ENCODE peak calls at places on chromosomes 16 and 17, in six cellular contexts. W is PC-3, D is MM.1S, G is tibial nerve, C is colonic mucosa, P is suprapubic skin. E is an unnamed sample.

GRCh38 chr16:81537721-81538561 is 93.3 kb downstream of the CMIP start:
- DNase-seq in W (no peak), D (no peak), G (no peak), C (no peak), P (no peak), E (no peak)

GRCh38 chr17:27384261-27384701 is 72.0 kb upstream of the KSR1 start:
- DNase-seq in W (peak; percentile 94), D (no peak), G (no peak), C (no peak), P (no peak), E (no peak)

GRCh38 chr17:50289268-50289667 is 15.0 kb downstream of the TMEM92 start:
- DNase-seq in W (no peak), D (no peak), G (no peak), C (no peak), P (no peak), E (no peak)

GRCh38 chr17:59884861-59885260 is 7.9 kb downstream of the TUBD1 start:
- DNase-seq in W (no peak), D (no peak), G (no peak), C (no peak), P (no peak), E (no peak)

GRCh38 chr16:53775106-53775820 is 71.3 kb downstream of the FTO start:
- DNase-seq in W (no peak), D (no peak), G (no peak), C (no peak), P (no peak), E (no peak)

GRCh38 chr16:27859020-27859419 is 204.5 kb downstream of the GSG1L start:
- DNase-seq in W (no peak), D (no peak), G (no peak), C (no peak), P (no peak), E (no peak)

GRCh38 chr16:82034981-82035612 is at the start of gene HSD17B2:
- DNase-seq in W (peak; percentile 80), D (no peak), G (no peak), C (peak; percentile 74), P (no peak), E (no peak)

GRCh38 chr16:31277659-31278260 is 18.0 kb downstream of the ITGAM start:
- DNase-seq in W (no peak), D (no peak), G (no peak), C (no peak), P (no peak), E (no peak)

GRCh38 chr16:85483424-85483823 is 129.7 kb upstream of the GSE1 start:
- DNase-seq in W (no peak), D (no peak), G (no peak), C (no peak), P (no peak), E (peak; percentile 82)

GRCh38 chr17:69012895-69013805 is 47.6 kb downstream of the ABCA9 start:
- DNase-seq in W (peak; percentile 50), D (no peak), G (no peak), C (no peak), P (no peak), E (no peak)

GRCh38 chr17:74011963-74012362 is 191.5 kb upstream of the RPL38 start:
- DNase-seq in W (no peak), D (no peak), G (no peak), C (no peak), P (no peak), E (no peak)

GRCh38 chr17:73498176-73498575 is 146.1 kb downstream of the SDK2 start:
- DNase-seq in W (no peak), D (no peak), G (no peak), C (no peak), P (no peak), E (peak; percentile 42)

GRCh38 chr16:84312783-84313382 is 18.2 kb downstream of the WFDC1 start:
- DNase-seq in W (peak; percentile 24), D (no peak), G (no peak), C (peak; percentile 83), P (no peak), E (peak; percentile 62)

GRCh38 chr16:1002399-1003161 is 21.0 kb downstream of the SOX8 start:
- DNase-seq in W (peak; percentile 94), D (no peak), G (no peak), C (peak; percentile 36), P (no peak), E (peak; percentile 72)

GRCh38 chr16:52470601-52471000 is 76.3 kb downstream of the TOX3 start:
- DNase-seq in W (no peak), D (no peak), G (no peak), C (no peak), P (no peak), E (no peak)

GRCh38 chr17:61770752-61771533 is 92.4 kb downstream of the BRIP1 start:
- DNase-seq in W (no peak), D (no peak), G (no peak), C (no peak), P (no peak), E (no peak)

GRCh38 chr17:81081619-81082176 is 46.7 kb downstream of the BAIAP2 start:
- DNase-seq in W (no peak), D (no peak), G (no peak), C (no peak), P (no peak), E (no peak)

GRCh38 chr16:5450435-5451104 is 353.0 kb upstream of the EEF2KMT start:
- DNase-seq in W (no peak), D (no peak), G (no peak), C (no peak), P (no peak), E (no peak)

GRCh38 chr16:53949716-53950410 is 245.9 kb downstream of the FTO start:
- DNase-seq in W (no peak), D (no peak), G (no peak), C (no peak), P (no peak), E (no peak)

GRCh38 chr17:574061-574460 is 140.6 kb downstream of the VPS53 start:
- DNase-seq in W (no peak), D (no peak), G (no peak), C (no peak), P (no peak), E (no peak)

GRCh38 chr16:3495166-3495565 is at the start of gene C16orf90:
- DNase-seq in W (no peak), D (no peak), G (no peak), C (no peak), P (peak; percentile 38), E (no peak)

GRCh38 chr17:82815354-82815753 is 24.5 kb downstream of the ZNF750 start:
- DNase-seq in W (no peak), D (no peak), G (no peak), C (peak; percentile 40), P (no peak), E (no peak)

GRCh38 chr17:74704536-74704935 is 8.2 kb downstream of the CD300LF start:
- DNase-seq in W (no peak), D (no peak), G (no peak), C (no peak), P (no peak), E (no peak)

GRCh38 chr16:81524382-81524781 is 79.8 kb downstream of the CMIP start:
- DNase-seq in W (no peak), D (no peak), G (no peak), C (no peak), P (no peak), E (no peak)

DNA sequence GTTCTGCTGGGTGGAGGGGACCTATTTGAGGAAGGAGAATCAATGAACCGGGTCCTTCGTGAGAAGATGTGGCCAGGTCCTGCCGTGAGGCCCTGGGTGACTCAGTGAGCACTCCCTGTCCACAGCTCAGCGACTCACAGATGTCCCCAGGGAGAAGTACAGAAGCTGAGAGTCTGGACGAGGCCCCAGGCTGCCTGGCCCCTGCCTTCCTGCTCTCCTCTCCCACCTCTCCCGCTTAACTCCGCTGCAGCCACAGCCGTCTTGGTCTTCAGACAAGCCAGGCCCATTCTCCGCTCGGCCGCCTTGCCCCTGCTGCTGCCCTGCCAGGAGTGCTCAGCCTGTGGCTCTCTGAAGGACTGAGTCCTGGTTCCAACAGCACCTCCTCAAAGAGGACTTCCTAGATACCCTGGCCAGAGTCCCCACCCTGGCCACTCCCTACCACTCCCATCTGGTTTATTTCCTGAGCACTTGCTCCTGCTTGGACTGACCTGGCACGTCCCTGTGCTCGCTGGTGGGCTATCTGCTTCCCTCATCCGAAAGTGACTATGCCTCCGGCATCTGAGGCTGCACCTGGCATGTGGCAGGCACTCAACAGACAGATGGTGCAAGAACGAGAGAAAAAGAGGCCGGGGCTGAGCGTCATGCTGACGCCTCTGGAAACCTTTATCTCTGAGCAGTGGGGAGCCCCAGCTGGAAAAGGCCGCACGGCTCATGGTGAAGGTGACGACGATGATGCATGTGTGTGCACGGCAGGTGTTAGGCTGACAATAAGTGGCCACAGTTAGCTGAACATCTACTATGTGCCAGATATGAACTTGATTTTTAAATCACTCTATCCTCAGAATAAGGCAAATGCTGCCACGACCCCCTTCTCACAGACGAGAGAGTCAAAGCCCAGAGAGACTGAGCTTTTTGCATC is 9.2 kb upstream of the TNFRSF13B start:
- DNase-seq in W (peak; percentile 55), D (peak; percentile 4), G (no peak), C (peak; percentile 52), P (no peak), E (no peak)
- H3K4me3 ChIP-seq in W (no peak overlapping the region), D (no peak overlapping the region), G (no peak overlapping the region), C (no peak overlapping the region), P (no peak overlapping the region), E (no peak overlapping the region)

GRCh38 chr16:67868290-67868689 is 4.6 kb upstream of the EDC4 start:
- DNase-seq in W (no peak), D (no peak), G (no peak), C (no peak), P (no peak), E (no peak)
- H3K36me3 ChIP-seq in W (peaks cover 12% of the 10 kb centered on the region), D (no peaks in the 10 kb centered on the region), G (peaks cover 70% of the 10 kb centered on the region), C (no peaks in the 10 kb centered on the region), P (peaks cover 63% of the 10 kb centered on the region), E (peaks cover 36% of the 10 kb centered on the region)

GRCh38 chr16:34054969-34055368 is 595.6 kb downstream of the TP53TG3F start:
- DNase-seq in W (no peak), D (no peak), G (no peak), C (no peak), P (no peak), E (no peak)

GRCh38 chr16:34050787-34051320 is 591.4 kb downstream of the TP53TG3F start:
- DNase-seq in W (no peak), D (no peak), G (no peak), C (no peak), P (no peak), E (no peak)

GRCh38 chr16:34054137-34054536 is 594.7 kb downstream of the TP53TG3F start:
- DNase-seq in W (no peak), D (no peak), G (no peak), C (no peak), P (no peak), E (no peak)
- H3K9me3 ChIP-seq in W (peaks cover 3% of the 10 kb centered on the region), D (no peaks in the 10 kb centered on the region), G (peaks cover 29% of the 10 kb centered on the region), C (no peaks in the 10 kb centered on the region), P (peaks cover 7% of the 10 kb centered on the region), E (peaks cover 14% of the 10 kb centered on the region)

GRCh38 chr17:41864498-41864836 is 756 bp downstream of the KLHL11 start:
- DNase-seq in W (no peak), D (no peak), G (no peak), C (no peak), P (no peak), E (no peak)

GRCh38 chr17:41864837-41865595 is at the start of gene KLHL11:
- DNase-seq in W (peak; percentile 80), D (peak; percentile 92), G (peak; percentile 79), C (peak; percentile 91), P (peak; percentile 90), E (peak; percentile 97)

GRCh38 chr17:41863074-41863843 is 2.0 kb downstream of the KLHL11 start:
- DNase-seq in W (no peak), D (no peak), G (no peak), C (no peak), P (no peak), E (no peak)

GRCh38 chr17:41868568-41868967 is 3.3 kb upstream of the KLHL11 start:
- DNase-seq in W (no peak), D (no peak), G (no peak), C (no peak), P (no peak), E (no peak)

GRCh38 chr17:41865596-41865893 is 322 bp upstream of the KLHL11 start:
- DNase-seq in W (no peak), D (no peak), G (no peak), C (no peak), P (no peak), E (no peak)
- H3K4me3 ChIP-seq in W (peak overlapping the region; percentile 84), D (peak overlapping the region; percentile 94), G (peak overlapping the region; percentile 64), C (peak overlapping the region; percentile 93), P (peak overlapping the region; percentile 96), E (peak overlapping the region; percentile 60)

E was measured in upper lobe of left lung.